ENCODE peak calls at places on chromosomes 11 and 22, in nine cellular contexts. H, J, Y, X, B, E, L, O and V are unnamed samples.

GRCh38 chr11:66338276-66339162 is 2.3 kb upstream of the RIN1 start:
- DNase-seq in H (no peak), E (no peak), J (no peak), O (peak; percentile 33), L (no peak), X (no peak), Y (no peak), B (no peak), V (no peak)

GRCh38 chr11:73645972-73646631 is at the start of gene PLEKHB1:
- DNase-seq in X (no peak), E (peak; percentile 29), J (no peak), Y (no peak), L (no peak), B (no peak), H (peak; percentile 26), O (peak; percentile 13), V (no peak)

GRCh38 chr22:40004836-40005235 is 10.1 kb downstream of the FAM83F start:
- DNase-seq in O (no peak), J (no peak), E (no peak), Y (no peak), B (no peak), L (no peak), H (no peak), X (no peak), V (no peak)

GRCh38 chr11:61028135-61028729 is 56.8 kb downstream of the CD6 start:
- DNase-seq in O (no peak), L (peak; percentile 83), Y (no peak), X (no peak), H (no peak), J (no peak), B (no peak), E (no peak), V (no peak)

GRCh38 chr11:83572521-83572920 is 286.4 kb upstream of the CCDC90B start:
- DNase-seq in L (no peak), O (no peak), H (no peak), Y (no peak), X (no peak), J (no peak), B (no peak), E (no peak), V (no peak)

GRCh38 chr11:111939836-111940604 is 2.9 kb downstream of the DIXDC1 start:
- DNase-seq in B (peak; percentile 68), X (no peak), Y (peak; percentile 96), H (peak; percentile 85), E (peak; percentile 69), J (no peak), L (no peak), O (no peak), V (peak; percentile 80)

GRCh38 chr11:68002943-68003845 is 703 bp downstream of the UNC93B1 start:
- DNase-seq in X (no peak), E (no peak), Y (no peak), L (peak; percentile 83), B (no peak), O (peak; percentile 59), H (no peak), J (peak; percentile 49), V (no peak)

GRCh38 chr11:75050516-75050915 is 46.2 kb downstream of the OR2AT4 start:
- DNase-seq in L (no peak), E (no peak), O (no peak), J (no peak), Y (no peak), X (no peak), B (no peak), H (no peak), V (no peak)

GRCh38 chr11:130191896-130192295 is 32.3 kb downstream of the ST14 start:
- DNase-seq in Y (no peak), E (no peak), X (no peak), H (no peak), B (no peak), J (no peak), O (no peak), L (no peak), V (no peak)

GRCh38 chr22:47548953-47549740 is 786.7 kb downstream of the TBC1D22A start:
- DNase-seq in B (no peak), E (no peak), X (no peak), J (no peak), Y (no peak), L (no peak), O (no peak), H (no peak), V (no peak)

GRCh38 chr11:34468209-34468841 is 29.6 kb downstream of the CAT start:
- DNase-seq in E (peak; percentile 31), B (peak; percentile 64), X (peak; percentile 23), H (peak; percentile 65), L (peak; percentile 82), O (no peak), Y (no peak), J (no peak), V (no peak)

GRCh38 chr11:82546556-82547162 is 187.0 kb downstream of the FAM181B start:
- DNase-seq in L (no peak), X (no peak), Y (no peak), O (no peak), J (no peak), E (no peak), B (no peak), H (no peak), V (no peak)

GRCh38 chr11:114164546-114164945 is 105.0 kb downstream of the ZBTB16 start:
- DNase-seq in X (no peak), Y (no peak), H (no peak), L (no peak), J (no peak), E (no peak), B (no peak), O (no peak), V (no peak)

GRCh38 chr11:121936375-121936774 is 179.6 kb downstream of the BLID start:
- DNase-seq in X (no peak), O (no peak), H (peak; percentile 23), B (no peak), J (no peak), Y (peak; percentile 71), L (no peak), E (no peak), V (no peak)

GRCh38 chr22:30116362-30117117 is 36.3 kb downstream of the HORMAD2 start:
- DNase-seq in O (no peak), J (no peak), L (no peak), B (peak; percentile 36), X (peak; percentile 58), Y (peak; percentile 81), E (peak; percentile 48), H (peak; percentile 81), V (no peak)

GRCh38 chr11:72975778-72976520 is 161.7 kb downstream of the ATG16L2 start:
- DNase-seq in L (no peak), X (peak; percentile 19), E (peak; percentile 86), Y (peak; percentile 91), J (no peak), O (no peak), H (peak; percentile 85), B (peak; percentile 34), V (peak; percentile 27)

GRCh38 chr11:2387266-2387982 is 10.3 kb downstream of the CD81 start:
- DNase-seq in E (peak; percentile 47), O (no peak), Y (peak; percentile 27), B (peak; percentile 42), X (peak; percentile 38), H (peak; percentile 20), J (no peak), L (no peak), V (peak; percentile 33)

GRCh38 chr11:88231894-88232482 is 56.7 kb upstream of the RAB38 start:
- DNase-seq in O (peak; percentile 13), E (peak; percentile 69), X (peak; percentile 45), B (peak; percentile 11), J (no peak), H (peak; percentile 59), Y (peak; percentile 37), L (peak; percentile 75), V (peak; percentile 66)

GRCh38 chr11:130653838-130654601 is 205.6 kb downstream of the ADAMTS15 start:
- DNase-seq in H (no peak), O (no peak), X (peak; percentile 80), J (peak; percentile 85), Y (peak; percentile 66), E (peak; percentile 91), B (no peak), L (no peak), V (peak; percentile 56)

GRCh38 chr11:78223320-78223954 is 34.7 kb downstream of the USP35 start:
- DNase-seq in L (no peak), Y (no peak), B (no peak), O (no peak), J (no peak), X (no peak), E (no peak), H (no peak), V (no peak)

GRCh38 chr11:118791961-118792578 is 1.1 kb upstream of the DDX6 start:
- DNase-seq in E (peak; percentile 11), B (no peak), L (peak; percentile 76), Y (no peak), X (no peak), J (no peak), O (peak; percentile 29), H (peak; percentile 14), V (peak; percentile 31)

GRCh38 chr11:69439127-69439526 is 42.3 kb upstream of the LINC01488 start:
- DNase-seq in E (no peak), Y (no peak), H (no peak), O (no peak), L (no peak), X (no peak), B (no peak), J (no peak), V (no peak)

GRCh38 chr22:42560781-42561180 is 7.0 kb downstream of the SERHL2 start:
- DNase-seq in Y (no peak), E (peak; percentile 26), X (peak; percentile 8), J (no peak), L (peak; percentile 69), B (no peak), H (peak; percentile 53), O (no peak), V (peak; percentile 57)

GRCh38 chr11:12451179-12451814 is 73.9 kb downstream of the PARVA start:
- DNase-seq in E (no peak), J (no peak), X (no peak), L (no peak), B (no peak), O (no peak), H (no peak), Y (no peak), V (no peak)

GRCh38 chr11:11045156-11045670 is 187.4 kb upstream of the ZBED5 start:
- DNase-seq in L (no peak), H (no peak), Y (no peak), X (no peak), B (no peak), O (no peak), J (no peak), E (no peak), V (no peak)

GRCh38 chr11:40987895-40988435 is 471.5 kb downstream of the LRRC4C start:
- DNase-seq in E (no peak), B (no peak), Y (peak; percentile 5), X (no peak), O (no peak), J (no peak), L (no peak), H (no peak), V (no peak)

GRCh38 chr11:86807356-86807755 is 7.0 kb downstream of the PRSS23 start:
- DNase-seq in E (no peak), L (no peak), H (no peak), B (no peak), J (no peak), X (no peak), O (no peak), Y (no peak), V (no peak)

GRCh38 chr11:71425409-71425808 is 22.8 kb downstream of the DHCR7 start:
- DNase-seq in L (no peak), X (no peak), B (no peak), H (peak; percentile 5), J (no peak), E (no peak), Y (no peak), O (no peak), V (no peak)

GRCh38 chr11:61362542-61362875 is 335 bp downstream of the TMEM138 start:
- DNase-seq in O (no peak), J (no peak), L (peak; percentile 81), X (no peak), B (no peak), H (peak; percentile 66), E (peak; percentile 56), Y (peak; percentile 73), V (peak; percentile 63)

GRCh38 chr11:36583667-36584066 is 10.6 kb upstream of the IFTAP start:
- DNase-seq in E (no peak), B (no peak), J (no peak), O (no peak), X (no peak), H (peak; percentile 3), L (no peak), Y (no peak), V (no peak)

GRCh38 chr11:94183886-94184264 is 55.2 kb downstream of the PANX1 start:
- DNase-seq in X (peak; percentile 55), B (peak; percentile 12), J (peak; percentile 66), H (peak; percentile 41), O (no peak), E (peak; percentile 76), L (peak; percentile 72), Y (peak; percentile 54), V (peak; percentile 61)